ENCODE peak calls at places on chromosomes 2 and 18, in eight cellular contexts. Z is endothelial cell of umbilical vein, K is ovary, H is transverse colon, T is A549, C is lower leg skin, E is IMR-90, S is H1. J is an unnamed sample.

GRCh38 chr2:26610504-26611335 is 30.4 kb downstream of the CIB4 start:
- DNase-seq in Z (no peak), K (no peak), H (no peak), T (no peak), C (peak), E (no peak), S (peak), J (no peak)

GRCh38 chr18:50744253-50744652 is 75.6 kb downstream of the MRO start:
- DNase-seq in Z (no peak), K (no peak), H (no peak), T (no peak), C (no peak), E (no peak), S (no peak), J (no peak)

GRCh38 chr18:47331051-47331450 is 79.6 kb upstream of the SKOR2 start:
- DNase-seq in Z (no peak), K (no peak), H (no peak), T (no peak), C (no peak), E (no peak), S (no peak), J (no peak)

GRCh38 chr18:72847134-72847533 is 20.7 kb downstream of the NETO1 start:
- DNase-seq in Z (no peak), K (no peak), H (no peak), T (no peak), C (no peak), E (no peak), S (no peak), J (no peak)

GRCh38 chr2:8412082-8412481 is 269.8 kb upstream of the ID2 start:
- DNase-seq in Z (no peak), K (no peak), H (peak), T (peak), C (peak), E (no peak), S (no peak), J (no peak)

GRCh38 chr2:20231632-20232031 is 6.7 kb upstream of the SDC1 start:
- DNase-seq in Z (peak), K (no peak), H (peak), T (peak), C (peak), E (peak), S (peak), J (peak)

GRCh38 chr18:25350561-25351201 is 1.3 kb downstream of the ZNF521 start:
- DNase-seq in Z (peak), K (peak), H (peak), T (no peak), C (peak), E (peak), S (peak), J (no peak)

GRCh38 chr2:82652117-82652516 is 1807.0 kb downstream of the SUCLG1 start:
- DNase-seq in Z (no peak), K (no peak), H (no peak), T (no peak), C (no peak), E (no peak), S (no peak), J (no peak)

GRCh38 chr2:4140284-4140962 is 437.0 kb downstream of the DCDC2C start:
- DNase-seq in Z (no peak), K (no peak), H (no peak), T (no peak), C (no peak), E (no peak), S (no peak), J (no peak)

GRCh38 chr2:1313240-1313924 is 99.9 kb upstream of the TPO start:
- DNase-seq in Z (no peak), K (no peak), H (no peak), T (no peak), C (no peak), E (no peak), S (no peak), J (no peak)

GRCh38 chr18:78625895-78626294 is 353.7 kb upstream of the SALL3 start:
- DNase-seq in Z (no peak), K (no peak), H (no peak), T (no peak), C (no peak), E (no peak), S (no peak), J (no peak)

GRCh38 chr18:7921938-7922587 is 354.9 kb downstream of the PTPRM start:
- DNase-seq in Z (peak), K (no peak), H (no peak), T (peak), C (no peak), E (peak), S (no peak), J (no peak)

GRCh38 chr2:68357608-68358337 is 7.3 kb upstream of the PLEK start:
- DNase-seq in Z (peak), K (no peak), H (peak), T (peak), C (no peak), E (peak), S (peak), J (peak)

GRCh38 chr2:37156071-37156856 is 516 bp downstream of the EIF2AK2 start:
- DNase-seq in Z (peak), K (peak), H (peak), T (peak), C (peak), E (peak), S (peak), J (peak)

GRCh38 chr18:60176271-60176670 is 196.3 kb downstream of the MC4R start:
- DNase-seq in Z (no peak), K (no peak), H (no peak), T (no peak), C (no peak), E (no peak), S (no peak), J (no peak)

GRCh38 chr2:120415060-120415459 is 69.1 kb downstream of the INHBB start:
- DNase-seq in Z (no peak), K (no peak), H (no peak), T (no peak), C (no peak), E (no peak), S (no peak), J (no peak)

GRCh38 chr2:85594715-85595377 is 699 bp upstream of the RNF181 start:
- DNase-seq in Z (no peak), K (no peak), H (no peak), T (no peak), C (no peak), E (no peak), S (no peak), J (no peak)

GRCh38 chr2:85596486-85597143 is 1.1 kb downstream of the RNF181 start:
- DNase-seq in Z (no peak), K (no peak), H (no peak), T (no peak), C (no peak), E (no peak), S (no peak), J (no peak)

GRCh38 chr2:85593023-85593422 is 2.5 kb upstream of the RNF181 start:
- DNase-seq in Z (no peak), K (no peak), H (no peak), T (no peak), C (no peak), E (no peak), S (no peak), J (no peak)

GRCh38 chr2:85597241-85597640 is 1.7 kb downstream of the RNF181 start:
- DNase-seq in Z (no peak), K (no peak), H (no peak), T (no peak), C (no peak), E (no peak), S (no peak), J (no peak)

GRCh38 chr2:85595378-85596232 is at the start of gene RNF181:
- DNase-seq in Z (peak), K (peak), H (peak), T (peak), C (peak), E (peak), S (peak), J (peak)
- TF ChIP-seq POLR2A in Z (peak), K (peak), H (peak), T (peak), C (no peak), E (peak), S (peak), J (peak)

GRCh38 chr2:47506024-47506423 is 103.1 kb downstream of the MSH2 start:
- DNase-seq in Z (no peak), K (no peak), H (no peak), T (no peak), C (peak), E (no peak), S (no peak), J (no peak)

GRCh38 chr2:47506436-47506835 is 103.5 kb downstream of the MSH2 start:
- DNase-seq in Z (no peak), K (no peak), H (no peak), T (no peak), C (no peak), E (no peak), S (no peak), J (no peak)

GRCh38 chr2:47501374-47502200 is 98.6 kb downstream of the MSH2 start:
- DNase-seq in Z (peak), K (no peak), H (no peak), T (no peak), C (no peak), E (peak), S (no peak), J (no peak)

GRCh38 chr2:47504174-47504810 is 101.3 kb downstream of the MSH2 start:
- DNase-seq in Z (no peak), K (no peak), H (no peak), T (no peak), C (peak), E (no peak), S (no peak), J (no peak)

DNA sequence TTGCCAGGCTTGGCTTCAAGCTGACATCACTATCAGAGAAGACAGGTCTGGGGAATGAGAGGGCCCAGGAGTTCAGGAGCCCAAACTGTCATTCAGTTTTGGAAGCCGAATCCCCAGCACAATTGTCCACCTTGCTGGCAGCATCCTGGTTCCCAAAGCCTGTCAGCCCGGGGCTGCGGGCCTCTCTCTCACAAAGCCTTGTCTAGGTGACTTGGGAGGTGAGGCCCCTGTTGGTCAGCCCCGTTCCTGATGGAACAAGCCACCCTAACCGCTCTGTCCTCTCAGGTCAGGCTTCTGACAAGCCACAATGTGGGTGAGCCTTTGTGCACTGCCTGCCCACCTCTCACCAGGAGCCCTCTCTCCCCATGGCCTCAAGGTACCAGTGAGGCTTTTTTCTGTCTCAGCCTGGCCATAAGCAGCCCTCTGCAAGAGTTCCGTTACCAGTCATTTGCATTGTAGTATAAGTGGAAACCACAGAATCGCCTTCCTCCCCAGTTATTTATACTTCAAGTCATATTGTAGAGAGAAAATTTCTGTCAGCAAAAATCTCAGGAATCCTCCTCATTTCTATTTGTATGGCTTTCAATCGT is 100.6 kb downstream of the MSH2 start:
- DNase-seq in Z (no peak), K (no peak), H (no peak), T (no peak), C (peak), E (no peak), S (no peak), J (no peak)
- TF ChIP-seq POLR2A in Z (no peak), K (no peak), H (no peak), T (no peak), C (no peak), E (no peak), S (no peak), J (no peak)

GRCh38 chr2:75710577-75711253 is at the start of gene GCFC2:
- DNase-seq in Z (peak), K (peak), H (peak), T (peak), C (peak), E (peak), S (peak), J (peak)
- TF ChIP-seq POLR2A in Z (peak), K (no peak), H (peak), T (peak), C (no peak), E (peak), S (peak), J (peak)

GRCh38 chr2:227473019-227473461 is 1.1 kb downstream of the AGFG1 start:
- DNase-seq in Z (peak), K (no peak), H (no peak), T (no peak), C (no peak), E (peak), S (peak), J (no peak)

GRCh38 chr2:227466887-227467285 is 5.1 kb upstream of the AGFG1 start:
- DNase-seq in Z (no peak), K (no peak), H (no peak), T (no peak), C (no peak), E (no peak), S (no peak), J (no peak)

GRCh38 chr2:227472265-227473018 is 486 bp downstream of the AGFG1 start:
- DNase-seq in Z (peak), K (peak), H (peak), T (peak), C (peak), E (no peak), S (peak), J (peak)

GRCh38 chr2:227474406-227474805 is 2.5 kb downstream of the AGFG1 start:
- DNase-seq in Z (no peak), K (no peak), H (no peak), T (no peak), C (no peak), E (no peak), S (no peak), J (no peak)

DNA sequence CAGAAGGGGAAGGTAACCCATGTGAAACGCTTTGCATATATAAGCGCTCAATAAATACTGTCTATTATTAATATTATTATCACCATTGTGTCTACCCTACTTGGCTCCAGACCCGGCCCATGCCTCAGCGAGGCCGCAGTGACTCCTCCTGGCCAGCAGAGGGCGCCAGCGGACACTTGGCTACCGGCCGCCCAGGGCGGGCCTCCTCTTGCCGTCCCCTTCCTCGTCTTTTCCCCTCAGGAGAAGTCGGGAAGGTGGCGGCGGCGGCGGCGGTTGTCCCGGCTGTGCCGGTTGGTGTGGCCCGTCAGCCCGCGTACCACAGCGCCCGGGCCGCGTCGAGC is at the start of gene AGFG1:
- DNase-seq in Z (peak), K (peak), H (peak), T (peak), C (peak), E (peak), S (peak), J (peak)
- TF ChIP-seq POLR2A in Z (peak), K (peak), H (peak), T (peak), C (no peak), E (peak), S (peak), J (peak)

DNA sequence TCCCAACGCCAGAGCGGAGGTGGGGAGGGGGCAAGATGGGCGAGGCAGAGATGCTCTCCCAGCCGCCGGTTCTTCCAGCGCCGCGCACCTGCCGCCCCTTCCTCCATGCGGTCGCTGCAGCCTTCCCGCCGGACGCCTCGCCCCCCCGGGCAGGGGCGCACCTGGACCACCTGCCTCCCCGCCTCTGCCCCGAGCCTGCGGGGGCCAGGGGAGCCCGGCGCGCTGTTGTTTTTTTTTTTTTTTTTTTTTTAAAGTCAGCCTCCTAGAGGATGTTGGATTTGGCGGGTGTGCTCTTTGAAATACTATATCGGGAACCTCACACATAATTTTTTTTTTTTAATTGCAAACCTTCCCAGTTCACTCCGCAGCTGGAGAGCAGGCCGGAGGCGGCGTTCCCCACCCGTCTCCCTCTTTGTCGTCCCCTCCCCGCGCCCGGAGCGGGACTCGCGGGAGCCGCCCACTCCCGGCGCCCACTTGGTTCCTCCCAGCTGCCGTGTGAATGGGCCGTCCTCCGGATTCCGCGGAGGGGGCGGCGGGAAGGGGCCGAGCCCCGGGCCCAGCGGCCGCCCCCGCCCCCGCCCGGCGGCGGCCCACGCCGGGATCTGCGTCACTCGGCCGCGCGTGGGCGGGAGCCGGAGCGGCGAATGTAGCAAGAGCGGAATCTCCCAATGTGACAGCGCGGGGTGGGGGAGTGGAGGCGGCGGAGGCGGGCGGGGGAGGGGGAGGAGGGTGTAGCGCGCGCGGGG is 421 bp upstream of the NAB1 start:
- DNase-seq in Z (peak), K (peak), H (peak), T (peak), C (peak), E (peak), S (peak), J (peak)
- TF ChIP-seq POLR2A in Z (peak), K (peak), H (peak), T (peak), C (no peak), E (no peak), S (no peak), J (peak)

GRCh38 chr2:74526649-74527230 is 709 bp upstream of the DQX1 start:
- DNase-seq in Z (no peak), K (no peak), H (no peak), T (no peak), C (peak), E (no peak), S (no peak), J (no peak)

GRCh38 chr2:74524005-74524404 is 2.0 kb downstream of the DQX1 start:
- DNase-seq in Z (no peak), K (no peak), H (no peak), T (no peak), C (peak), E (no peak), S (no peak), J (no peak)

GRCh38 chr2:74524955-74525716 is 895 bp downstream of the DQX1 start:
- DNase-seq in Z (no peak), K (no peak), H (no peak), T (no peak), C (peak), E (no peak), S (no peak), J (no peak)

GRCh38 chr2:74527741-74528140 is 1.7 kb upstream of the DQX1 start:
- DNase-seq in Z (no peak), K (no peak), H (no peak), T (no peak), C (no peak), E (no peak), S (no peak), J (no peak)

DNA sequence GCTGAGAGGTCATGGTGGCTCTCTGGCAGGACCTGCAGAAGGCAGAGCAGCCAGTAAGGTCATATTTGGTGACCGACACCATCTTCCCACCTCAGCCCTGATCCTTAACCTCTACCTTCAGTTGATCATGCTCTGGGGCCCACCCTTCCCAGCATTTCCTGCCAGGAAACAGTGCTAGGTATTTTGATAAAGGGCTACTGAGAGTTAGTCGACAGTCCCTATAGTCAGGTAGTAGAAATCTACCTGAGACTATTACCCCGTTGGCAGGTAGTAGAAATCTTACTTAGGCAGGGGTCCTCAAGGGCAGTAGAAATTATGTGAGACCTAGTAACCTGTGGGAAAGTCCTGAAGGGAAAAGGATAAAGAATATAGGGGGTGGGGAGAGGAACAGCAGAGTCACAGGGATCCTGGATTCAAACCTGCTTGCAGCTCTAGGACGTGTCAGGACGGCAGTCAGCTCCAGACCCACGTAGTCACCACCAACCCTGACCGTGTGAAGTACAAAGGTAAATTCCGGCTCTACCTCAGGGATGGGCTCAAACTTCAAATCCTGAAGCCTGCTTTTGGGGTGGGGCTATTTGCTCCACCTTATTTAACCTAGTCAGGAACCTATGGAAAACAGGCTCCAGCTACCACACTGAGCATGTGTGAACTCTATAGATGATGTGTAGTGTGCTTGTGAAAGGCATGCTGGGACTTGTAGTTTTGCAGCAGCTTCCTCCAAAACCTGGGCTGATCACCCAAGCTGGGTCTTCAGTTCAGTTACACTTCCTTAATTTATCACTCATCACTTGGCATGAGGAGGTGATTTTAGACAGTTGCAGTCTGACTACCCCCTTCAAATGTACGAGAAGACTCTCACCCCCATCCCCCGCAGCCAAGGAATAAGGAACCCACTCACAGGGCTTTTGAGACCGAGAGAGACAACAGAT is at the start of gene DQX1:
- DNase-seq in Z (peak), K (no peak), H (peak), T (no peak), C (peak), E (peak), S (peak), J (no peak)
- TF ChIP-seq POLR2A in Z (no peak), K (no peak), H (peak), T (no peak), C (no peak), E (no peak), S (peak), J (no peak)

J was measured in H54.